ENCODE peak calls at places on chromosomes 11 and 22, in nine cellular contexts. P, M, D, O, G, H, T, S and X are unnamed samples.

GRCh38 chr22:38110863-38111852 is 674 bp upstream of the BAIAP2L2 start:
- DNase-seq in P (peak), M (peak), D (peak), O (peak), G (no peak), H (no peak), T (no peak), S (peak), X (no peak)

GRCh38 chr11:126992065-126992803 is 8.3 kb downstream of the KIRREL3 start:
- DNase-seq in P (peak), M (peak), D (no peak), O (no peak), G (peak), H (no peak), T (no peak), S (no peak), X (no peak)

GRCh38 chr11:110290591-110291334 is 5.7 kb downstream of the RDX start:
- DNase-seq in P (no peak), M (no peak), D (no peak), O (no peak), G (no peak), H (no peak), T (no peak), S (no peak), X (no peak)

GRCh38 chr22:20215742-20216141 is 52.4 kb downstream of the RTN4R start:
- DNase-seq in P (no peak), M (no peak), D (no peak), O (no peak), G (no peak), H (no peak), T (no peak), S (no peak), X (no peak)

GRCh38 chr22:17836977-17837742 is 62.9 kb upstream of the BID start:
- DNase-seq in P (no peak), M (peak), D (no peak), O (peak), G (no peak), H (peak), T (no peak), S (peak), X (no peak)

GRCh38 chr11:5449023-5449422 is at the start of gene OR51I2:
- DNase-seq in P (no peak), M (no peak), D (no peak), O (no peak), G (no peak), H (no peak), T (no peak), S (no peak), X (no peak)

GRCh38 chr22:32341122-32341740 is 16.4 kb upstream of the RFPL3 start:
- DNase-seq in P (no peak), M (no peak), D (no peak), O (no peak), G (no peak), H (no peak), T (no peak), S (peak), X (no peak)

GRCh38 chr11:18013790-18014507 is 1.1 kb upstream of the SERGEF start:
- DNase-seq in P (peak), M (peak), D (no peak), O (no peak), G (peak), H (no peak), T (no peak), S (peak), X (peak)

GRCh38 chr22:46057206-46057605 is 80.2 kb upstream of the WNT7B start:
- DNase-seq in P (no peak), M (no peak), D (peak), O (no peak), G (no peak), H (peak), T (no peak), S (no peak), X (peak)

GRCh38 chr11:32090774-32091370 is at the start of gene RCN1:
- DNase-seq in P (peak), M (peak), D (peak), O (peak), G (peak), H (peak), T (no peak), S (peak), X (peak)

GRCh38 chr11:119365071-119365591 is 16.4 kb downstream of the USP2 start:
- DNase-seq in P (no peak), M (no peak), D (no peak), O (peak), G (no peak), H (peak), T (no peak), S (no peak), X (no peak)

GRCh38 chr11:64113462-64113780 is 52.5 kb downstream of the MACROD1 start:
- DNase-seq in P (no peak), M (no peak), D (no peak), O (no peak), G (no peak), H (no peak), T (no peak), S (no peak), X (no peak)

GRCh38 chr11:110431212-110432073 is 1.7 kb downstream of the FDX1 start:
- DNase-seq in P (no peak), M (no peak), D (no peak), O (no peak), G (peak), H (no peak), T (no peak), S (peak), X (no peak)

GRCh38 chr11:103631841-103632240 is 404.6 kb upstream of the DDI1 start:
- DNase-seq in P (peak), M (no peak), D (no peak), O (no peak), G (no peak), H (no peak), T (no peak), S (no peak), X (no peak)

GRCh38 chr22:30872282-30873041 is 96.1 kb downstream of the MORC2 start:
- DNase-seq in P (no peak), M (no peak), D (peak), O (peak), G (no peak), H (peak), T (no peak), S (no peak), X (no peak)

GRCh38 chr11:9773524-9773923 is 109.6 kb downstream of the SWAP70 start:
- DNase-seq in P (no peak), M (no peak), D (no peak), O (no peak), G (no peak), H (no peak), T (no peak), S (no peak), X (no peak)

GRCh38 chr11:9057032-9057431 is 34.4 kb downstream of the SCUBE2 start:
- DNase-seq in P (no peak), M (no peak), D (no peak), O (no peak), G (no peak), H (no peak), T (no peak), S (no peak), X (no peak)

GRCh38 chr11:73194593-73194992 is 23.5 kb upstream of the P2RY2 start:
- DNase-seq in P (peak), M (peak), D (peak), O (peak), G (no peak), H (peak), T (no peak), S (no peak), X (no peak)

GRCh38 chr22:29302681-29303465 is 3.6 kb upstream of the GAS2L1 start:
- DNase-seq in P (no peak), M (no peak), D (no peak), O (peak), G (peak), H (no peak), T (no peak), S (no peak), X (no peak)

GRCh38 chr11:34223021-34223813 is 117.8 kb downstream of the NAT10 start:
- DNase-seq in P (no peak), M (no peak), D (peak), O (no peak), G (peak), H (peak), T (no peak), S (peak), X (no peak)

GRCh38 chr11:9263840-9264380 is 1.2 kb downstream of the DENND5A start:
- DNase-seq in P (peak), M (no peak), D (no peak), O (no peak), G (no peak), H (no peak), T (no peak), S (no peak), X (no peak)

GRCh38 chr22:18096823-18097222 is 13.8 kb upstream of the TUBA8 start:
- DNase-seq in P (no peak), M (no peak), D (no peak), O (no peak), G (no peak), H (no peak), T (no peak), S (no peak), X (no peak)

GRCh38 chr11:70270104-70270876 is at the start of gene PPFIA1:
- DNase-seq in P (peak), M (peak), D (peak), O (peak), G (peak), H (peak), T (peak), S (peak), X (peak)

GRCh38 chr11:60785806-60786361 is 751 bp downstream of the MS4A10 start:
- DNase-seq in P (no peak), M (no peak), D (no peak), O (no peak), G (peak), H (no peak), T (no peak), S (no peak), X (no peak)

GRCh38 chr11:72970557-72971118 is 156.4 kb downstream of the ATG16L2 start:
- DNase-seq in P (no peak), M (no peak), D (no peak), O (no peak), G (peak), H (no peak), T (no peak), S (no peak), X (no peak)

GRCh38 chr11:69492201-69492991 is 10.9 kb downstream of the LINC01488 start:
- DNase-seq in P (no peak), M (no peak), D (peak), O (no peak), G (no peak), H (no peak), T (no peak), S (no peak), X (no peak)

GRCh38 chr11:19232910-19233503 is 7.7 kb downstream of the E2F8 start:
- DNase-seq in P (peak), M (peak), D (no peak), O (no peak), G (peak), H (no peak), T (no peak), S (no peak), X (no peak)

GRCh38 chr11:35330156-35330889 is 89.0 kb downstream of the SLC1A2 start:
- DNase-seq in P (no peak), M (no peak), D (no peak), O (no peak), G (peak), H (no peak), T (no peak), S (no peak), X (no peak)

GRCh38 chr11:130180491-130180890 is 20.9 kb downstream of the ST14 start:
- DNase-seq in P (no peak), M (no peak), D (peak), O (no peak), G (no peak), H (no peak), T (no peak), S (no peak), X (no peak)

GRCh38 chr11:13316528-13316961 is 39.0 kb downstream of the BMAL1 start:
- DNase-seq in P (no peak), M (no peak), D (no peak), O (no peak), G (peak), H (peak), T (no peak), S (no peak), X (no peak)

GRCh38 chr11:90241414-90241813 is 18.6 kb upstream of the CHORDC1 start:
- DNase-seq in P (no peak), M (no peak), D (no peak), O (no peak), G (no peak), H (no peak), T (no peak), S (no peak), X (no peak)

GRCh38 chr11:61041755-61042518 is 60.4 kb upstream of the CD5 start:
- DNase-seq in P (peak), M (peak), D (peak), O (no peak), G (peak), H (no peak), T (no peak), S (peak), X (no peak)

GRCh38 chr11:104320091-104320490 is 156.1 kb upstream of the PDGFD start:
- DNase-seq in P (no peak), M (no peak), D (no peak), O (no peak), G (no peak), H (no peak), T (no peak), S (no peak), X (no peak)

GRCh38 chr11:79440451-79441158 is at the start of gene TENM4:
- DNase-seq in P (peak), M (no peak), D (peak), O (no peak), G (peak), H (peak), T (no peak), S (peak), X (peak)
- TF ChIP-seq CTCF in P (no peak), M (no peak), D (no peak), O (no peak), G (no peak), H (peak), T (peak), S (peak), X (no peak)

GRCh38 chr11:763073-763463 is 14.2 kb downstream of the GATD1 start:
- DNase-seq in P (no peak), M (no peak), D (peak), O (no peak), G (no peak), H (no peak), T (no peak), S (no peak), X (no peak)

GRCh38 chr11:761526-762108 is 14.4 kb downstream of the TALDO1 start:
- DNase-seq in P (no peak), M (no peak), D (no peak), O (no peak), G (no peak), H (no peak), T (no peak), S (no peak), X (no peak)

GRCh38 chr11:764322-765024 is 12.8 kb downstream of the GATD1 start:
- DNase-seq in P (no peak), M (no peak), D (no peak), O (no peak), G (no peak), H (no peak), T (no peak), S (no peak), X (no peak)

GRCh38 chr11:763549-764321 is 13.6 kb downstream of the GATD1 start:
- DNase-seq in P (no peak), M (no peak), D (peak), O (peak), G (no peak), H (no peak), T (no peak), S (no peak), X (no peak)

DNA sequence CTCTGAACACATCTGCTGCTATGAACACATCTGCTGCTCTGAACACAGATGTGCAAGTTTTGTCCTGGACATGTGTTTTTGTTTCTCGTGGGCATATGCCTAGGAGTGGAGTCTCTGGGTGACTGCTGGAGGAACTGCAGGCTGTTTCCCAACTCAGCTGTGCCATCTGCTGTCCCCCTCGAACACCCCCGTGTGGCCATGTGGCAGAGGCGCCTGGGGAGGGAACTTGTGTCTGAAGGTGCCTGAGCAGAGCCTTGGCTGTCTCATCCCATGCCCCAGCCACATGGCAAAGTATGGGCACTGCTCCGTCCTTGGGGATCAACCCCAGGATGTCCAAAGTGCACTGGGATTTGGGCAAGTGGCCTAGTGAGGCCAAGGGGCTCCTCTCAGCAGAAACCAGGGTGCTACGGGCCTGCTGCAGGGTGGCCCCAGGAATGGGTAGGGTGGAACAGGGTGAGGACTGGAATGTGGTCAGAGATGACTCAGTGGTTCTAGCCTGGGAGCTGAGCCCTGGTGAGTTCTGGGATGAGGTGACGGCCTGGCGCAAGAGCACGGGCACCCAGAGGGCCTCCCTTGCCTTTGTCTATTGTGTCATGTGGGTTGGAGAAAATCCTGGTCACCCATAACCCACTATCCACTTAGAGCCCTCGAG is 14.7 kb downstream of the GATD1 start:
- DNase-seq in P (peak), M (peak), D (peak), O (peak), G (peak), H (peak), T (no peak), S (no peak), X (no peak)
- TF ChIP-seq CTCF in P (peak), M (peak), D (no peak), O (no peak), G (peak), H (no peak), T (peak), S (peak), X (no peak)

DNA sequence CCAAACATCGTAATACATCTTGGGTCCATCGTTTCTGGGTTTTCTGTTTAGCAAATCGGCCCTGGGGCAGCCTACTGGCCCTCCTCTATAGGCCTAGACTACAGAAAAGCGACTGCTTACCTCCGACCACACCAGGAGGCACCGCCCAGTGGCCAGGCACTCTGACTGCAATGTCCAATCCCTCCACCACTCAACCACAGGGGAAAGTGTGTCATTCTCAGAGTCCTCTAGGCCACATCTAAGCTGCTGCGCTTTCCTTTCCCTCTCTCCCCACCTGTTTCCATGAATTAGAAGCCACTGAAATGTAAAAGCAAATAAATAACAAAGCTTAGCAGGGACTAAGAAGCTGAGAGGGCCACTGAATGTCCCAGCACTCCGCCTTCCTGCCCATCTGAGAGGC is 50.2 kb upstream of the FLI1 start:
- DNase-seq in P (no peak), M (no peak), D (no peak), O (no peak), G (no peak), H (no peak), T (no peak), S (peak), X (no peak)
- TF ChIP-seq CTCF in P (no peak), M (no peak), D (no peak), O (no peak), G (no peak), H (no peak), T (no peak), S (peak), X (no peak)

GRCh38 chr11:1782831-1783724 is 19.4 kb upstream of the CTSD start:
- DNase-seq in P (peak), M (no peak), D (no peak), O (peak), G (no peak), H (no peak), T (no peak), S (no peak), X (no peak)

GRCh38 chr11:1786466-1786865 is 22.7 kb upstream of the CTSD start:
- DNase-seq in P (no peak), M (no peak), D (no peak), O (peak), G (no peak), H (no peak), T (no peak), S (no peak), X (no peak)

GRCh38 chr11:1785749-1786261 is 22.1 kb upstream of the CTSD start:
- DNase-seq in P (no peak), M (no peak), D (no peak), O (peak), G (no peak), H (no peak), T (no peak), S (peak), X (no peak)

GRCh38 chr11:1783725-1784529 is 20.2 kb upstream of the CTSD start:
- DNase-seq in P (no peak), M (peak), D (no peak), O (no peak), G (no peak), H (peak), T (no peak), S (no peak), X (no peak)

DNA sequence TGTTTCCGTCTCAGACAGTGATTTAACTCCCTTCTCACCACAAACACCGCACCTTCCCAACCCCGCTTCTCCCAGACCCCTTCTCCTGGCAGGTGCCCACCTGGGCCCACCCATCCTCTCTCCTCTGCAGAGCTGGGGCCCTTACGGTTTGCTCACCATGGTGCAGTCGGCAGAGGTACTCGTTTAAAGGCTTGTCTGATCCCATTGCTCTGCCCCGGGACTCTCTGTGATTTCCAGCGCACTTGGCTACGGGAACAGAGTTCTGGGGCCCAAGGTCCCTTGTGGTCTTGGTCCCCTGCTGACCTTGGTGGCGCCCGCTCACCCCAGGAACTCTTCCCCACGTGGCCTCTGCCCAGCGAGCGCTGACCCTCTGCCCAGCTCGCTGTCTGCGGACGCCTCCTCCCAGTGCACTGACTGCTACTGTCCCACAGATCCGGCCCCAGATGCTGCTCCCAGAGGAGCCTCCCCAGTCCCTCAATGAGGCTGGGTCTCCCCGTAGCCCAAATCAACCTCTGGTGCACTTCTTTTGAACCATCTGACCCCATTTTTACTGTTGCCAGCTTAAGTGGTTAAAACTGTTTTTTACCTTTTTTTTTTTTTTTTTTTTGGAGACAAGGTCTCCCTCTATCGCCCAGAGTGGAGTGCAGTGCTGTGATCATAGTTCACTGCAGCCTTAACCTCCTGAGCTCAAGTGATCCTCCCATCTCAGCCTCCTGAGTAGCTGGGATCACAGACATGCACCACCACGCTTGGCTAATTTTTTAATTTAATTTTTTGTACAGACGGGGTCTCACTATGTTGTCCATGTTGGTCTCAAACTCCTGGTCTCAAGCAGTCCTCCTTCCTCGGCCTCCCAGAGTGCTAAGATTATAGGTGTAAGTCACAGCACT is 21.3 kb upstream of the CTSD start:
- DNase-seq in P (no peak), M (no peak), D (no peak), O (peak), G (no peak), H (no peak), T (no peak), S (no peak), X (no peak)
- TF ChIP-seq CTCF in P (no peak), M (no peak), D (no peak), O (no peak), G (no peak), H (no peak), T (no peak), S (no peak), X (no peak)